ENCODE peak calls at places on chromosomes 4 and X, in eight cellular contexts. W, V, R, X, K, Q, C and J are unnamed samples.

GRCh38 chr4:126956192-126956897 is 676.4 kb upstream of the INTU start:
- DNase-seq in X (no peak), R (no peak), W (no peak), Q (peak; percentile 29), C (no peak), V (no peak), K (no peak), J (no peak)

GRCh38 chrX:20712811-20713210 is 446.1 kb upstream of the RPS6KA3 start:
- DNase-seq in K (no peak), R (no peak), X (no peak), V (no peak), C (no peak), W (no peak), Q (no peak), J (peak; percentile 21)

GRCh38 chr4:126888968-126889367 is 743.8 kb upstream of the INTU start:
- DNase-seq in R (no peak), C (peak; percentile 4), K (no peak), X (no peak), Q (no peak), V (no peak), W (no peak), J (peak; percentile 6)

GRCh38 chr4:183492791-183493221 is 12.1 kb upstream of the ING2 start:
- DNase-seq in K (no peak), V (no peak), Q (no peak), W (no peak), R (no peak), X (no peak), C (peak; percentile 67), J (no peak)

GRCh38 chr4:33722800-33723511 is 2521.4 kb downstream of the ARAP2 start:
- DNase-seq in C (no peak), X (no peak), W (no peak), V (no peak), K (no peak), Q (no peak), R (no peak), J (peak; percentile 2)

GRCh38 chrX:154351183-154352011 is 23.0 kb downstream of the FLNA start:
- DNase-seq in W (peak; percentile 45), V (peak; percentile 62), C (no peak), Q (peak; percentile 40), X (peak; percentile 21), K (no peak), R (no peak), J (no peak)

GRCh38 chr4:76681996-76682395 is 215.9 kb downstream of the SOWAHB start:
- DNase-seq in K (no peak), Q (no peak), R (no peak), C (no peak), V (no peak), X (no peak), W (no peak), J (no peak)

GRCh38 chr4:55398966-55399365 is 3.2 kb downstream of the TMEM165 start:
- DNase-seq in V (no peak), X (no peak), C (no peak), R (no peak), K (no peak), W (no peak), Q (no peak), J (no peak)

GRCh38 chr4:9841072-9841471 is 59.6 kb downstream of the DRD5 start:
- DNase-seq in W (no peak), X (no peak), K (no peak), R (no peak), C (no peak), V (no peak), Q (no peak), J (no peak)

GRCh38 chr4:3708611-3709010 is 57.6 kb upstream of the ADRA2C start:
- DNase-seq in C (no peak), K (no peak), V (peak; percentile 66), W (no peak), Q (no peak), X (no peak), R (no peak), J (no peak)

GRCh38 chrX:15336023-15336413 is 695 bp upstream of the PIGA start:
- DNase-seq in C (no peak), Q (no peak), W (peak; percentile 30), X (no peak), V (no peak), R (no peak), K (no peak), J (peak; percentile 29)

GRCh38 chr4:157751631-157752030 is 421.2 kb downstream of the GASK1B start:
- DNase-seq in W (no peak), V (no peak), C (no peak), R (no peak), X (no peak), K (no peak), Q (no peak), J (no peak)

GRCh38 chrX:91039777-91040176 is 394.9 kb upstream of the PABPC5 start:
- DNase-seq in Q (no peak), C (no peak), V (no peak), K (no peak), W (no peak), X (no peak), R (no peak), J (no peak)

GRCh38 chr4:40626183-40626990 is 3.3 kb downstream of the RBM47 start:
- DNase-seq in C (no peak), R (no peak), X (peak; percentile 25), V (no peak), Q (no peak), W (no peak), K (no peak), J (no peak)

GRCh38 chrX:14291626-14292025 is 237.7 kb upstream of the GLRA2 start:
- DNase-seq in X (no peak), K (no peak), C (no peak), R (no peak), Q (no peak), V (no peak), W (no peak), J (no peak)

GRCh38 chrX:92232182-92232581 is 453.0 kb downstream of the PCDH11X start:
- DNase-seq in K (no peak), W (no peak), R (peak; percentile 16), C (no peak), Q (no peak), X (no peak), V (no peak), J (no peak)

GRCh38 chr4:154194649-154195048 is 296.9 kb downstream of the DCHS2 start:
- DNase-seq in Q (no peak), V (no peak), W (no peak), K (no peak), C (no peak), R (no peak), X (no peak), J (no peak)

GRCh38 chr4:70902577-70903281 is 560 bp downstream of the MOB1B start:
- DNase-seq in K (peak; percentile 69), W (no peak), Q (no peak), R (peak; percentile 46), X (no peak), V (no peak), C (peak; percentile 19), J (peak; percentile 12)

GRCh38 chr4:7186516-7187296 is 5.6 kb upstream of the SORCS2 start:
- DNase-seq in W (no peak), X (no peak), R (no peak), V (peak; percentile 32), Q (no peak), K (no peak), C (no peak), J (no peak)

GRCh38 chr4:171846232-171846631 is 33.0 kb downstream of the GALNTL6 start:
- DNase-seq in R (peak; percentile 56), C (peak; percentile 38), V (no peak), X (peak; percentile 19), Q (no peak), K (no peak), W (no peak), J (peak; percentile 53)

GRCh38 chrX:38045697-38046096 is 39.3 kb downstream of the SYTL5 start:
- DNase-seq in X (no peak), C (no peak), Q (no peak), K (no peak), V (no peak), R (no peak), W (no peak), J (no peak)

GRCh38 chr4:20684852-20685763 is 15.2 kb upstream of the PACRGL start:
- DNase-seq in R (peak; percentile 8), Q (no peak), K (no peak), W (no peak), X (no peak), C (peak; percentile 19), V (no peak), J (peak; percentile 9)